ENCODE peak calls at places on chromosomes 5 and 9, in four cellular contexts. One of them, this sample, is unnamed.
A peak's percentile ranks its signal among the peaks of the same experiment; 100 is the strongest.

GRCh38 chr9:128494108-128494742 is 10.3 kb upstream of the GLE1 start:
- DNase-seq in SK-N-SH: peak; percentile 39
- DNase-seq in K562: peak; percentile 89
- DNase-seq in GM12878: no peak
- DNase-seq in this sample: no peak

GRCh38 chr9:72038408-72038807 is 22.0 kb downstream of the C9orf57 start:
- DNase-seq in SK-N-SH: no peak
- DNase-seq in K562: no peak
- DNase-seq in GM12878: no peak
- DNase-seq in this sample: no peak

GRCh38 chr9:106745457-106745856 is 117.5 kb upstream of the ZNF462 start:
- DNase-seq in SK-N-SH: no peak
- DNase-seq in K562: no peak
- DNase-seq in GM12878: no peak
- DNase-seq in this sample: no peak

GRCh38 chr5:131959136-131959535 is 13.7 kb upstream of the MEIKIN start:
- DNase-seq in SK-N-SH: no peak
- DNase-seq in K562: no peak
- DNase-seq in GM12878: no peak
- DNase-seq in this sample: no peak

GRCh38 chr9:91905958-91906585 is 44.0 kb downstream of the ROR2 start:
- DNase-seq in SK-N-SH: no peak
- DNase-seq in K562: peak; percentile 81
- DNase-seq in GM12878: no peak
- DNase-seq in this sample: no peak

GRCh38 chr9:28289732-28290131 is 716.5 kb upstream of the C9orf72 start:
- DNase-seq in SK-N-SH: no peak
- DNase-seq in K562: no peak
- DNase-seq in GM12878: no peak
- DNase-seq in this sample: no peak

GRCh38 chr5:150291388-150292385 is 2.1 kb upstream of the CAMK2A start:
- DNase-seq in SK-N-SH: no peak
- DNase-seq in K562: no peak
- DNase-seq in GM12878: no peak
- DNase-seq in this sample: no peak

GRCh38 chr5:171957591-171958251 is 48.7 kb downstream of the FBXW11 start:
- DNase-seq in SK-N-SH: no peak
- DNase-seq in K562: no peak
- DNase-seq in GM12878: peak; percentile 69
- DNase-seq in this sample: peak; percentile 35

GRCh38 chr5:10548418-10549122 is 15.3 kb upstream of the ANKRD33B start:
- DNase-seq in SK-N-SH: no peak
- DNase-seq in K562: no peak
- DNase-seq in GM12878: no peak
- DNase-seq in this sample: no peak

GRCh38 chr5:82204567-82204966 is 73.6 kb downstream of the RPS23 start:
- DNase-seq in SK-N-SH: no peak
- DNase-seq in K562: no peak
- DNase-seq in GM12878: no peak
- DNase-seq in this sample: no peak

GRCh38 chr9:24293391-24293790 is 252.3 kb downstream of the IZUMO3 start:
- DNase-seq in SK-N-SH: no peak
- DNase-seq in K562: no peak
- DNase-seq in GM12878: no peak
- DNase-seq in this sample: no peak

GRCh38 chr5:2755811-2756210 is 4.3 kb upstream of the IRX2 start:
- DNase-seq in SK-N-SH: no peak
- DNase-seq in K562: no peak
- DNase-seq in GM12878: no peak
- DNase-seq in this sample: no peak
- H3K4me3 ChIP-seq in SK-N-SH: peak overlapping the region; percentile 16
- H3K4me3 ChIP-seq in K562: no peak overlapping the region
- H3K4me3 ChIP-seq in GM12878: no peak overlapping the region
- H3K4me3 ChIP-seq in this sample: no peak overlapping the region

GRCh38 chr9:111904889-111905288 is 8.3 kb downstream of the UGCG start:
- DNase-seq in SK-N-SH: no peak
- DNase-seq in K562: peak; percentile 49
- DNase-seq in GM12878: no peak
- DNase-seq in this sample: no peak
- TF ChIP-seq FOXM1 in SK-N-SH: no peak
- TF ChIP-seq FOXM1 in K562: peak; percentile 22
- TF ChIP-seq FOXM1 in GM12878: no peak
- TF ChIP-seq FOXM1 in this sample: no peak

GRCh38 chr9:120711841-120712538 is 2.3 kb downstream of the MEGF9 start:
- DNase-seq in SK-N-SH: no peak
- DNase-seq in K562: peak; percentile 45
- DNase-seq in GM12878: no peak
- DNase-seq in this sample: no peak
- H3K4me3 ChIP-seq in SK-N-SH: peak overlapping the region; percentile 78
- H3K4me3 ChIP-seq in K562: peak overlapping the region; percentile 75
- H3K4me3 ChIP-seq in GM12878: peak overlapping the region; percentile 80
- H3K4me3 ChIP-seq in this sample: peak overlapping the region; percentile 85

GRCh38 chr5:179796877-179797608 is 3.3 kb downstream of the LTC4S start:
- DNase-seq in SK-N-SH: no peak
- DNase-seq in K562: no peak
- DNase-seq in GM12878: no peak
- DNase-seq in this sample: no peak
- TF ChIP-seq FOXM1 in SK-N-SH: no peak
- TF ChIP-seq FOXM1 in K562: no peak
- TF ChIP-seq FOXM1 in GM12878: no peak
- TF ChIP-seq FOXM1 in this sample: no peak

DNA sequence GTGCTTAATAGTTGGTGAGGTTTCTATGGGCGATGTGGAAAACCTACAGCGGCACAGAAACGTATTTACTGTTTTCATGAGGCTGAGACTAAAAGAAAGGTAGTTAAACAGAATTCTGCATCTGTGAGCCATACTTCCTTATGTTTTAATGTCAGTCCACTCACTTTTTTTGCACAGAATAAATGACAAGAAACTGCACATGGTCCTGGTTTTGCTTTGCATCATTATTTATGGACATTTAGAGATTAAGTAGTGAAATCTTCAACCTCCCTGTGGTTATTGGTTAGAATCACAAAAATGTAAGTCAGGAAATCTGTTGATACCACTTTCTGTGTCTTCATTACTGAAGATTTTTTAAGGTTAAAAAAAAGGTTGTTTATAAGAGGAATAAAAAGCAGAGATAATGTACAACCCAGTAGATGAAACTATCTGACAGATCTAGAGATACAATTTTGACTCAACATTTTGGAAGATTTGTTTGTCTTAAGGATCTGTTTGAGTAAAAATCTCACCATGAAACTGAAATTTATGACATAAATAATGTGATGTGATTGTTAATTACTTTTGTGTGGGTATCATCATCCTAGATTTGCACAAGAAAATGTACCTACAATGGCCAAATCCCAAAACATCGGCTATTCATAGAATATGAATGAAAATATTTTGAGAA is 2.4 kb downstream of the PRR16 start:
- DNase-seq in SK-N-SH: no peak
- DNase-seq in K562: peak; percentile 4
- DNase-seq in GM12878: no peak
- DNase-seq in this sample: no peak
- H3K4me3 ChIP-seq in SK-N-SH: peak overlapping the region; percentile 98
- H3K4me3 ChIP-seq in K562: peak overlapping the region; percentile 54
- H3K4me3 ChIP-seq in GM12878: no peak overlapping the region
- H3K4me3 ChIP-seq in this sample: no peak overlapping the region

GRCh38 chr9:77892171-77892570 is 139.4 kb downstream of the GNAQ start:
- DNase-seq in SK-N-SH: no peak
- DNase-seq in K562: peak; percentile 50
- DNase-seq in GM12878: peak; percentile 30
- DNase-seq in this sample: no peak
- TF ChIP-seq FOXM1 in SK-N-SH: no peak
- TF ChIP-seq FOXM1 in K562: no peak
- TF ChIP-seq FOXM1 in GM12878: no peak
- TF ChIP-seq FOXM1 in this sample: no peak

GRCh38 chr5:143055596-143056330 is 285.6 kb downstream of the ARHGAP26 start:
- DNase-seq in SK-N-SH: no peak
- DNase-seq in K562: no peak
- DNase-seq in GM12878: no peak
- DNase-seq in this sample: no peak

GRCh38 chr5:143057580-143057999 is 287.4 kb downstream of the ARHGAP26 start:
- DNase-seq in SK-N-SH: no peak
- DNase-seq in K562: no peak
- DNase-seq in GM12878: peak; percentile 85
- DNase-seq in this sample: no peak

GRCh38 chr5:143056331-143056689 is 286.1 kb downstream of the ARHGAP26 start:
- DNase-seq in SK-N-SH: no peak
- DNase-seq in K562: no peak
- DNase-seq in GM12878: no peak
- DNase-seq in this sample: no peak

GRCh38 chr5:143059355-143059754 is 289.2 kb downstream of the ARHGAP26 start:
- DNase-seq in SK-N-SH: no peak
- DNase-seq in K562: no peak
- DNase-seq in GM12878: no peak
- DNase-seq in this sample: no peak

GRCh38 chr5:143056792-143057579 is 286.8 kb downstream of the ARHGAP26 start:
- DNase-seq in SK-N-SH: no peak
- DNase-seq in K562: no peak
- DNase-seq in GM12878: no peak
- DNase-seq in this sample: no peak
- H3K4me3 ChIP-seq in SK-N-SH: no peak overlapping the region
- H3K4me3 ChIP-seq in K562: no peak overlapping the region
- H3K4me3 ChIP-seq in GM12878: peak overlapping the region; percentile 77
- H3K4me3 ChIP-seq in this sample: no peak overlapping the region

GRCh38 chr9:132597073-132597775 is 14.8 kb downstream of the BARHL1 start:
- DNase-seq in SK-N-SH: no peak
- DNase-seq in K562: no peak
- DNase-seq in GM12878: no peak
- DNase-seq in this sample: no peak
- TF ChIP-seq FOXM1 in SK-N-SH: no peak
- TF ChIP-seq FOXM1 in K562: no peak
- TF ChIP-seq FOXM1 in GM12878: no peak
- TF ChIP-seq FOXM1 in this sample: no peak

GRCh38 chr5:147575598-147575997 is 65.7 kb upstream of the DPYSL3 start:
- DNase-seq in SK-N-SH: no peak
- DNase-seq in K562: no peak
- DNase-seq in GM12878: no peak
- DNase-seq in this sample: no peak

GRCh38 chr5:147576646-147577535 is 67.0 kb upstream of the DPYSL3 start:
- DNase-seq in SK-N-SH: peak; percentile 49
- DNase-seq in K562: peak; percentile 20
- DNase-seq in GM12878: no peak
- DNase-seq in this sample: no peak

GRCh38 chr5:147573171-147573570 is 63.3 kb upstream of the DPYSL3 start:
- DNase-seq in SK-N-SH: no peak
- DNase-seq in K562: no peak
- DNase-seq in GM12878: no peak
- DNase-seq in this sample: no peak

GRCh38 chr5:147578228-147579024 is 68.6 kb upstream of the DPYSL3 start:
- DNase-seq in SK-N-SH: peak; percentile 48
- DNase-seq in K562: peak; percentile 13
- DNase-seq in GM12878: no peak
- DNase-seq in this sample: peak; percentile 41
- H3K4me3 ChIP-seq in SK-N-SH: no peak overlapping the region
- H3K4me3 ChIP-seq in K562: no peak overlapping the region
- H3K4me3 ChIP-seq in GM12878: no peak overlapping the region
- H3K4me3 ChIP-seq in this sample: no peak overlapping the region